ENCODE peak calls at places on chromosomes 3 and 15, in nine cellular contexts. L is stimulated activated naive CD8-positive, alpha-beta T cell treated with anti-CD3 and anti-CD28 coated beads, Interleukin-15, Interleukin-2, amounts not matched to agents 100 U/mL and 50 U/mL, for 24 hours; T is sciatic nerve; R is activated CD4-positive, alpha-beta T cell treated with anti-CD3 and anti-CD28 coated beads for 36 hours; A is mucosa of descending colon; P is activated naive CD4-positive, alpha-beta T cell treated with anti-CD3 and anti-CD28 coated beads, Interleukin-2, amount 50 U/mL, for 72 hours; W is activated CD4-positive, CD25-positive, alpha-beta regulatory T cell treated with anti-CD3 and anti-CD28 coated beads, Interleukin-2, amount 50 U/mL, for 24 hours; D is left cardiac atrium; V is A549. N is an unnamed sample.

GRCh38 chr3:178170698-178171535 is 365.3 kb upstream of the KCNMB2 start:
- ATAC-seq in L (no peak), A (no peak), T (peak), R (no peak), W (peak), D (peak), V (no peak), P (no peak), N (no peak)

GRCh38 chr3:29373016-29373690 is 92.3 kb downstream of the RBMS3 start:
- ATAC-seq in R (no peak), P (no peak), D (no peak), T (no peak), V (no peak), L (no peak), W (no peak), A (no peak), N (no peak)

GRCh38 chr15:27835233-27835939 is 263.7 kb downstream of the OCA2 start:
- ATAC-seq in A (no peak), V (no peak), L (no peak), W (no peak), D (no peak), P (no peak), T (no peak), R (no peak), N (no peak)

GRCh38 chr3:50971487-50971924 is 296.8 kb downstream of the DOCK3 start:
- ATAC-seq in P (peak), A (peak), W (peak), V (peak), D (peak), T (no peak), L (peak), R (peak), N (peak)

GRCh38 chr3:41352526-41352925 is 153.2 kb downstream of the CTNNB1 start:
- ATAC-seq in P (no peak), D (no peak), V (no peak), R (no peak), W (no peak), T (no peak), L (no peak), A (no peak), N (no peak)

GRCh38 chr3:112860898-112861297 is 14.2 kb upstream of the CD200R1L start:
- ATAC-seq in V (no peak), W (no peak), T (no peak), A (no peak), R (no peak), D (no peak), L (no peak), P (no peak), N (no peak)

GRCh38 chr15:39145146-39145545 is 435.7 kb upstream of the THBS1 start:
- ATAC-seq in R (no peak), T (no peak), A (no peak), W (no peak), P (no peak), L (no peak), V (no peak), D (no peak), N (no peak)

GRCh38 chr15:49169880-49170597 is at the start of gene GALK2:
- ATAC-seq in L (peak), V (peak), D (peak), W (peak), T (peak), P (peak), A (peak), R (peak), N (peak)

GRCh38 chr3:188303823-188304222 is 149.9 kb downstream of the LPP start:
- ATAC-seq in T (no peak), L (no peak), V (no peak), A (peak), R (no peak), P (no peak), W (no peak), D (no peak), N (no peak)

GRCh38 chr3:70982274-70982673 is 601.3 kb downstream of the FOXP1 start:
- ATAC-seq in L (no peak), R (no peak), P (no peak), W (no peak), V (no peak), A (no peak), D (no peak), T (peak), N (no peak)

GRCh38 chr3:191795196-191795595 is 334.2 kb downstream of the PYDC2 start:
- ATAC-seq in L (no peak), P (no peak), W (no peak), R (no peak), D (no peak), T (no peak), A (no peak), V (no peak), N (no peak)

GRCh38 chr3:160999268-160999667 is 105.9 kb downstream of the B3GALNT1 start:
- ATAC-seq in V (no peak), P (peak), D (no peak), L (peak), W (no peak), T (no peak), A (no peak), R (peak), N (peak)

GRCh38 chr3:65588884-65589283 is 449.8 kb downstream of the MAGI1 start:
- ATAC-seq in A (no peak), T (no peak), R (no peak), P (no peak), W (no peak), D (no peak), V (no peak), L (no peak), N (no peak)

GRCh38 chr15:62940359-62940754 is 102.2 kb upstream of the TPM1 start:
- ATAC-seq in W (no peak), L (no peak), R (no peak), V (no peak), T (peak), P (no peak), D (no peak), A (no peak), N (no peak)

GRCh38 chr3:126474498-126475410 is 937 bp downstream of the ZXDC start:
- ATAC-seq in P (peak), T (no peak), V (peak), R (peak), D (no peak), W (no peak), L (no peak), A (peak), N (peak)

GRCh38 chr3:191141728-191142127 is 57.3 kb upstream of the OSTN start:
- ATAC-seq in A (no peak), V (peak), R (no peak), D (no peak), L (no peak), P (no peak), T (no peak), W (no peak), N (no peak)

GRCh38 chr15:98799461-98799971 is 151.2 kb downstream of the IGF1R start:
- ATAC-seq in P (no peak), R (no peak), D (no peak), A (no peak), L (no peak), T (peak), V (peak), W (no peak), N (no peak)

GRCh38 chr3:184561329-184562145 is at the start of gene EPHB3:
- ATAC-seq in A (peak), V (peak), L (peak), D (peak), P (peak), R (peak), W (peak), T (peak), N (peak)

GRCh38 chr3:197595470-197596185 is 39.9 kb upstream of the BDH1 start:
- ATAC-seq in W (no peak), R (no peak), A (no peak), V (no peak), L (no peak), P (no peak), T (no peak), D (no peak), N (no peak)